ENCODE peak calls at places on chromosome 13, in five cellular contexts. G, V, K, U and Q are unnamed samples. For H3K36me3, the result is how much of the 10 kb centered on the place peaks cover.

GRCh38 chr13:28219408-28220099 is 81.2 kb downstream of the PAN3 start:
- DNase-seq in G (no peak), V (no peak), K (no peak), U (no peak), Q (no peak)

GRCh38 chr13:97141564-97142005 is 80.5 kb upstream of the MBNL2 start:
- DNase-seq in G (peak), V (no peak), K (peak), U (peak), Q (peak)

GRCh38 chr13:111506131-111506530 is 185.7 kb downstream of the TEX29 start:
- DNase-seq in G (no peak), V (no peak), K (no peak), U (no peak), Q (no peak)

GRCh38 chr13:61777902-61778301 is 362.3 kb upstream of the PCDH20 start:
- DNase-seq in G (no peak), V (no peak), K (no peak), U (no peak), Q (peak)

GRCh38 chr13:113782472-113782871 is 23.4 kb downstream of the TMEM255B start:
- DNase-seq in G (no peak), V (no peak), K (no peak), U (no peak), Q (no peak)

GRCh38 chr13:99151516-99151915 is 49.1 kb upstream of the UBAC2 start:
- DNase-seq in G (no peak), V (no peak), K (peak), U (no peak), Q (peak)

GRCh38 chr13:30388401-30389283 is 33.7 kb upstream of the UBE2L5 start:
- DNase-seq in G (no peak), V (no peak), K (peak), U (no peak), Q (peak)

GRCh38 chr13:20664304-20664703 is 39.2 kb upstream of the IL17D start:
- DNase-seq in G (no peak), V (no peak), K (no peak), U (no peak), Q (no peak)

GRCh38 chr13:44108345-44108858 is 228.7 kb downstream of the LACC1 start:
- DNase-seq in G (no peak), V (no peak), K (peak), U (peak), Q (peak)

GRCh38 chr13:65642301-65642700 is 1587.8 kb downstream of the PCDH9 start:
- DNase-seq in G (no peak), V (no peak), K (no peak), U (no peak), Q (no peak)

GRCh38 chr13:47337781-47338507 is 441.1 kb upstream of the HTR2A start:
- DNase-seq in G (no peak), V (no peak), K (no peak), U (no peak), Q (no peak)

GRCh38 chr13:101700598-101700997 is 248.1 kb downstream of the ITGBL1 start:
- DNase-seq in G (no peak), V (no peak), K (no peak), U (no peak), Q (no peak)

GRCh38 chr13:85277753-85278152 is 521.5 kb downstream of the SLITRK6 start:
- DNase-seq in G (no peak), V (no peak), K (no peak), U (no peak), Q (peak)

GRCh38 chr13:72368031-72368430 is 359.4 kb downstream of the MZT1 start:
- DNase-seq in G (no peak), V (no peak), K (peak), U (no peak), Q (no peak)

GRCh38 chr13:83327091-83327490 is 555.2 kb downstream of the SLITRK1 start:
- DNase-seq in G (no peak), V (no peak), K (peak), U (no peak), Q (no peak)

GRCh38 chr13:102333320-102334181 is 68.3 kb downstream of the FGF14 start:
- DNase-seq in G (no peak), V (no peak), K (no peak), U (no peak), Q (no peak)

GRCh38 chr13:30081331-30081730 is 226.0 kb downstream of the KATNAL1 start:
- DNase-seq in G (no peak), V (no peak), K (no peak), U (no peak), Q (no peak)

GRCh38 chr13:38752726-38753125 is 65.8 kb downstream of the FREM2 start:
- DNase-seq in G (no peak), V (no peak), K (no peak), U (no peak), Q (no peak)

GRCh38 chr13:31930901-31931522 is 100.6 kb upstream of the FRY start:
- DNase-seq in G (no peak), V (no peak), K (no peak), U (no peak), Q (peak)

GRCh38 chr13:40910324-40911050 is 108.6 kb downstream of the ELF1 start:
- DNase-seq in G (no peak), V (no peak), K (peak), U (no peak), Q (peak)

GRCh38 chr13:101649490-101650126 is 197.1 kb downstream of the ITGBL1 start:
- DNase-seq in G (no peak), V (no peak), K (peak), U (no peak), Q (peak)

GRCh38 chr13:110965038-110965754 is 50.3 kb upstream of the ANKRD10 start:
- DNase-seq in G (no peak), V (no peak), K (peak), U (no peak), Q (peak)

GRCh38 chr13:30870049-30870884 is 35.8 kb upstream of the MEDAG start:
- DNase-seq in G (no peak), V (no peak), K (peak), U (peak), Q (peak)

GRCh38 chr13:30745917-30746686 is 10.8 kb downstream of the ALOX5AP start:
- DNase-seq in G (no peak), V (no peak), K (peak), U (peak), Q (peak)

GRCh38 chr13:25203256-25203794 is 31.2 kb upstream of the AMER2 start:
- DNase-seq in G (no peak), V (no peak), K (no peak), U (no peak), Q (no peak)

GRCh38 chr13:25966086-25966485 is 85.7 kb downstream of the SHISA2 start:
- DNase-seq in G (no peak), V (no peak), K (no peak), U (no peak), Q (no peak)

GRCh38 chr13:106432636-106433035 is 102.8 kb downstream of the EFNB2 start:
- DNase-seq in G (no peak), V (no peak), K (peak), U (no peak), Q (peak)

GRCh38 chr13:32448224-32448623 is 20.3 kb upstream of the N4BP2L1 start:
- DNase-seq in G (no peak), V (no peak), K (no peak), U (no peak), Q (no peak)

GRCh38 chr13:70889163-70889562 is 780.9 kb upstream of the KLHL1 start:
- DNase-seq in G (no peak), V (no peak), K (no peak), U (no peak), Q (no peak)

GRCh38 chr13:50378513-50378970 is 363.3 kb downstream of the KCNRG start:
- DNase-seq in G (no peak), V (no peak), K (no peak), U (no peak), Q (no peak)
- H3K4me3 ChIP-seq in G (no peak), V (no peak), K (no peak), U (no peak), Q (no peak)

GRCh38 chr13:86464193-86464592 is 665.0 kb upstream of the SLITRK6 start:
- DNase-seq in G (no peak), V (no peak), K (no peak), U (no peak), Q (peak)
- TF ChIP-seq CTCF in G (no peak), V (no peak), K (peak), U (no peak), Q (no peak)

GRCh38 chr13:100637380-100637779 is 37.2 kb downstream of the TMTC4 start:
- DNase-seq in G (no peak), V (no peak), K (no peak), U (no peak), Q (no peak)
- H3K36me3 ChIP-seq in G (under half), V (under half), K (under half), U (under half), Q (under half)

DNA sequence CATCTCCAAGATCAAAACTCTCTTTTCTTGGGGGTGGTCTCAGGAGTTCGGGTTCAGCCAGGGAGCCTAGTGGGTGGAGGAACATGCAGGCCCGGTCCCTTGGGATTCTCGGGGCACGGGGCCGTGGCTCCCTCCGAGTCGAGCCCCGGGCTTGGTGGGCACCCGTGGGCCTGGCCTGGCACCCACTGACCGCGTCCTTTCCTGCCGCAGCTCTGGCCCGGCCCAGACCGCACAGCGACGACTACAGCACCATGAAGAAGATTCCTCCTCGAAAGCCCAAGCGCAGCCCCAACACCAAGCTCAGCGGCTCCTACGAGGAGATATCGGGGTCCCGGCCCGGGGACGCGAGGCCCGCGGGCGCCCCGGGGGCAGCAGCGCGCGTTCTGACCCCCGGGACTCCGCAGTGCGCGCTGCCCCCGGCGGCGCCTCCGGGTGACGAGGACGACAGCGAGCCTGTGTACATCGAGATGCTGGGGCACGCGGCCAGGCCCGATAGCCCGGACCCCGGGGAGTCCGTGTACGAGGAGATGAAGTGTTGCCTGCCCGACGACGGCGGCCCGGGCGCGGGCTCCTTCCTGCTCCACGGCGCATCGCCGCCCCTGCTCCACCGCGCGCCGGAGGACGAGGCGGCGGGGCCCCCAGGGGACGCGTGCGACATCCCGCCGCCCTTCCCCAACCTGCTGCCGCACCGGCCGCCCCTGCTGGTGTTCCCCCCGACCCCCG is 510.8 kb downstream of the MYO16 start:
- DNase-seq in G (no peak), V (no peak), K (no peak), U (no peak), Q (no peak)
- H3K4me3 ChIP-seq in G (peak), V (no peak), K (no peak), U (no peak), Q (peak)

GRCh38 chr13:36395280-36395679 is 37.0 kb upstream of the CCNA1 start:
- DNase-seq in G (no peak), V (no peak), K (peak), U (no peak), Q (peak)
- TF ChIP-seq CTCF in G (peak), V (no peak), K (peak), U (no peak), Q (peak)

GRCh38 chr13:100636004-100636403 is 38.6 kb downstream of the TMTC4 start:
- DNase-seq in G (no peak), V (no peak), K (no peak), U (no peak), Q (no peak)
- H3K36me3 ChIP-seq in G (under half), V (under half), K (under half), U (under half), Q (under half)

GRCh38 chr13:42056146-42056545 is 7.7 kb downstream of the DGKH start:
- DNase-seq in G (no peak), V (no peak), K (no peak), U (no peak), Q (no peak)
- H3K4me3 ChIP-seq in G (no peak), V (no peak), K (no peak), U (no peak), Q (no peak)

GRCh38 chr13:46006688-46007452 is 45.7 kb downstream of the ZC3H13 start:
- DNase-seq in G (no peak), V (no peak), K (no peak), U (no peak), Q (no peak)

GRCh38 chr13:46015374-46015773 is 37.2 kb downstream of the ZC3H13 start:
- DNase-seq in G (no peak), V (no peak), K (no peak), U (no peak), Q (no peak)

GRCh38 chr13:46008631-46009030 is 43.9 kb downstream of the ZC3H13 start:
- DNase-seq in G (no peak), V (no peak), K (no peak), U (no peak), Q (no peak)

GRCh38 chr13:46012404-46012803 is 40.1 kb downstream of the ZC3H13 start:
- DNase-seq in G (no peak), V (no peak), K (peak), U (no peak), Q (peak)

DNA sequence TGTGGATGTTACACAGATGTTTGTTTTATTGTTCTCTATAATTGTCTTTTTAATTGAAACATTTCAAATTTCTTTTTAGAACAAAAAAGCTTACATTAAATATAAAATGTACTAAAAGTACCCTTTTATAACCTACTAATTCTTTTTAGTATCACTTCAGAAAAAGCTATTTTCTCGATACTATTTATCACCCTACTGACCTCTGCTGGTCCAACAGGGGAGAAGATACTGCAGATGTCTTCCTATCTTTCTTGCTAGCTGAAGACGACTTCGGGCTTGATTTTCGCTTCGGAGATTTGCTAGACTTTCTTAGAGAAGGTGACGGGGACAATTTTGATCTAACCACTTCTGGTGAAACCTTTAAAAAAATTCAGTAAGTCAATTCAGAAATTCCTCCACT is 42.4 kb downstream of the ZC3H13 start:
- DNase-seq in G (no peak), V (no peak), K (no peak), U (no peak), Q (no peak)
- TF ChIP-seq CTCF in G (no peak), V (no peak), K (peak), U (no peak), Q (no peak)

DNA sequence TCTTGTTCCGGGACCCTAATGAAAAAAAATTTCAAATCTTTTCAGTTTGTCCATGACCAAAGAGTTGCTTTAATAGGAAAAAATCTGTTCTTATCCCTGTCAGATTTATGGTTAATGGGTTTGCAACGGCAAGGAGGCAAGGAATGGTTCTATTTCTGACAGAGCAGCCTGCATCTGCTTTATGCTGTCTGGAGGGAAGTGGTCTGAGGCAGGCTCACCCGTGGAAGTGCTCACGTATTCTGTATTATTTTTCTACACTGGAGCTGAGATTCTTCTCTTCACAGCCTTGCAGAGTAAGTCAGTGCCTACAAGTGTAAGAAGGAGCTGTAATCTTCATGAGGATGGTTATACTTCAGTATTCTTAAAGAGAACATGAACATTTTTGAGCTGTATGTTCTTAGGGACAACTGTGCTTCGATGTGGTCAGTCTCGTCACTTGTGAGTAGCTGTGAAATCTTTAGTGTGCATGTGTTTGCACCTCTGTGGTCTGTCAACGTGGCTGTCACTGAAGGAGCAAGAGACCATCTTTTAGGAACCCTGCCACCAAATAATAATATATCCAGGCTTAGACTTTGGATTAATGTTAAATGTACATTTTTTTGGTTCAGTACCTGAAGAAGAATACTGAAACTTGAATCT is 114.3 kb downstream of the DNAJC3 start:
- DNase-seq in G (no peak), V (no peak), K (no peak), U (no peak), Q (no peak)
- H3K36me3 ChIP-seq in G (under half), V (under half), K (under half), U (under half), Q (under half)

DNA sequence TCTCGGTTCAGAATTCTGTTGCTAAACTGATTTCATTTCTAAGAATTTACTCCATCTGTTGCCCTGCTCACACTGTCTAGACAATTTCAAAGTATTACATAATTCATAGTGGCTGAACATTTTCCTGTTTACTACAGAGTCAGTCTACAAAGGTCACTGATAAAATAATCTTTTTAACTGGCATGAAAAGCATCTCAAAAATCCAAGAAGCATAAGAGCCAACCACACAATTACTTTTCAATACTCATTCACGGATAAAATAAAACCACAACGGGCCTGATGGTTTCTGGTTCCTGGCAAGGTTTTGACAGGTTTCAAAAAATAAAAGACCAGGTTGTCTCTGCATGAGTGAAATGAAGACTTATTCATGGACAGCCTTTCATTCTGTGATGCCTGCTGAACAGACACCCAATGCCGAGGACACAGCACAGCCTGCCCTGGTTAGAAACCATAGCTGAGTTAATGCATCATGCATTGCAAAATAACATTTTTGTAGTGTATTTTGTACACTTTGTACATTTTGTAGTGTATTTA is 88.6 kb upstream of the IRS2 start:
- DNase-seq in G (no peak), V (no peak), K (peak), U (no peak), Q (peak)
- H3K4me3 ChIP-seq in G (no peak), V (no peak), K (no peak), U (no peak), Q (no peak)